ENCODE peak calls at places on chromosomes 2 and 18, in five cellular contexts. D, P, N, F and Z are unnamed samples.

GRCh38 chr2:53508667-53509066 is 258.9 kb upstream of the CHAC2 start:
- DNase-seq in F (no peak), D (no peak), P (no peak), N (peak), Z (no peak)

GRCh38 chr2:202960524-202960923 is 48.4 kb downstream of the CARF start:
- DNase-seq in P (no peak), D (no peak), F (no peak), N (no peak), Z (no peak)

GRCh38 chr2:154614906-154615305 is 83.6 kb upstream of the KCNJ3 start:
- DNase-seq in F (no peak), D (no peak), N (no peak), P (no peak), Z (no peak)

GRCh38 chr2:20940856-20941255 is 103.0 kb downstream of the APOB start:
- DNase-seq in N (no peak), P (no peak), F (no peak), D (no peak), Z (no peak)

GRCh38 chr2:230949966-230950832 is 25.2 kb upstream of the GPR55 start:
- DNase-seq in F (no peak), N (no peak), P (no peak), D (no peak), Z (no peak)

GRCh38 chr2:56130463-56131070 is 53.2 kb upstream of the CCDC85A start:
- DNase-seq in F (peak), D (no peak), P (no peak), N (peak), Z (no peak)

GRCh38 chr2:217695033-217695520 is 307.7 kb downstream of the TNS1 start:
- DNase-seq in D (no peak), N (no peak), P (no peak), F (peak), Z (no peak)

GRCh38 chr2:7015007-7015950 is 98.1 kb downstream of the RNF144A start:
- DNase-seq in F (no peak), P (no peak), D (no peak), N (no peak), Z (no peak)

GRCh38 chr2:158234497-158234896 is 132.8 kb downstream of the UPP2 start:
- DNase-seq in D (no peak), N (no peak), P (no peak), F (no peak), Z (no peak)

GRCh38 chr2:46812381-46813024 is 103.1 kb downstream of the MCFD2 start:
- DNase-seq in N (no peak), F (peak), P (no peak), D (no peak), Z (peak)

GRCh38 chr18:49811151-49811938 is 2.0 kb downstream of the ACAA2 start:
- DNase-seq in N (no peak), P (no peak), D (no peak), F (no peak), Z (no peak)

GRCh38 chr2:36708119-36708741 is 11.7 kb downstream of the VIT start:
- DNase-seq in P (no peak), F (peak), N (no peak), D (no peak), Z (no peak)

GRCh38 chr2:203893823-203894222 is 26.3 kb downstream of the CTLA4 start:
- DNase-seq in P (no peak), F (no peak), N (no peak), D (no peak), Z (no peak)

GRCh38 chr2:219709261-219709867 is 81.9 kb downstream of the SLC4A3 start:
- DNase-seq in N (no peak), P (no peak), F (no peak), D (no peak), Z (no peak)

GRCh38 chr2:42492691-42493467 is 903 bp downstream of the KCNG3 start:
- DNase-seq in F (no peak), D (peak), N (no peak), P (peak), Z (no peak)

GRCh38 chr2:37829202-37829601 is 95.9 kb upstream of the RMDN2 start:
- DNase-seq in P (no peak), F (peak), N (peak), D (no peak), Z (peak)

GRCh38 chr2:236916181-236916580 is 169.5 kb upstream of the COPS8 start:
- DNase-seq in F (no peak), N (no peak), D (no peak), P (no peak), Z (no peak)

GRCh38 chr2:77193858-77194448 is 328.2 kb downstream of the LRRTM4 start:
- DNase-seq in D (no peak), N (no peak), F (no peak), P (no peak), Z (no peak)

GRCh38 chr2:118145806-118146205 is 57.5 kb downstream of the INSIG2 start:
- DNase-seq in F (no peak), P (no peak), D (no peak), N (no peak), Z (no peak)

GRCh38 chr2:230985519-230986231 is 10.2 kb upstream of the SPATA3 start:
- DNase-seq in D (no peak), N (no peak), P (no peak), F (no peak), Z (no peak)

GRCh38 chr2:26610504-26611335 is 30.4 kb downstream of the CIB4 start:
- DNase-seq in D (no peak), N (no peak), F (no peak), P (no peak), Z (no peak)

GRCh38 chr18:49561377-49562193 is at the start of gene LIPG:
- DNase-seq in N (no peak), D (no peak), P (no peak), F (peak), Z (no peak)

GRCh38 chr2:54503192-54503591 is 47.1 kb downstream of the SPTBN1 start:
- DNase-seq in P (no peak), D (no peak), N (peak), F (no peak), Z (no peak)

GRCh38 chr2:63013448-63013847 is 37.2 kb upstream of the OTX1 start:
- DNase-seq in D (no peak), F (no peak), P (no peak), N (no peak), Z (no peak)

GRCh38 chr2:224646242-224646846 is 61.2 kb upstream of the CUL3 start:
- DNase-seq in F (peak), N (peak), D (no peak), P (peak), Z (no peak)

GRCh38 chr18:31040982-31041345 is 1.6 kb downstream of the DSC3 start:
- DNase-seq in D (no peak), P (no peak), N (no peak), F (no peak), Z (no peak)

GRCh38 chr18:56245856-56246575 is 392.4 kb downstream of the TXNL1 start:
- DNase-seq in N (no peak), P (no peak), D (no peak), F (peak), Z (no peak)

GRCh38 chr2:100235098-100235497 is 87.2 kb downstream of the LONRF2 start:
- DNase-seq in N (peak), F (no peak), D (peak), P (no peak), Z (no peak)

GRCh38 chr2:128646091-128646490 is 327.4 kb upstream of the HS6ST1 start:
- DNase-seq in P (no peak), F (no peak), D (no peak), N (no peak), Z (no peak)

GRCh38 chr2:20607446-20607845 is 43.5 kb downstream of the HS1BP3 start:
- DNase-seq in P (no peak), N (no peak), D (no peak), F (no peak), Z (no peak)

GRCh38 chr2:173860082-173860481 is 105.1 kb downstream of the SP3 start:
- DNase-seq in D (no peak), F (no peak), P (no peak), N (peak), Z (no peak)

GRCh38 chr2:182642328-182642727 is 73.7 kb upstream of the DNAJC10 start:
- DNase-seq in P (no peak), D (no peak), F (peak), N (peak), Z (peak)

GRCh38 chr2:2992622-2993021 is 385.0 kb downstream of the EIPR1 start:
- DNase-seq in P (no peak), F (no peak), N (no peak), D (no peak), Z (no peak)